ENCODE peak calls at places on chromosomes 13 and 19, in four cellular contexts. M is H1, U is GM12878, W is K562. A is an unnamed sample.

GRCh38 chr19:29715695-29716581 is 877 bp upstream of the C19orf12 start:
- DNase-seq in M (no peak), U (no peak), W (no peak), A (no peak)

GRCh38 chr13:60727140-60727539 is 330.1 kb downstream of the TDRD3 start:
- DNase-seq in M (no peak), U (no peak), W (no peak), A (no peak)

GRCh38 chr13:26486550-26486949 is 70.9 kb upstream of the WASF3 start:
- DNase-seq in M (no peak), W (no peak), U (no peak), A (no peak)

GRCh38 chr13:49499889-49500660 is 4.3 kb downstream of the PHF11 start:
- DNase-seq in M (no peak), U (no peak), W (no peak), A (no peak)

GRCh38 chr13:50079278-50080157 is 64.3 kb downstream of the KCNRG start:
- DNase-seq in M (no peak), U (no peak), W (no peak), A (no peak)

GRCh38 chr19:31502536-31503170 is 153.4 kb upstream of the TSHZ3 start:
- DNase-seq in U (no peak), M (no peak), W (no peak), A (no peak)

GRCh38 chr13:109151255-109151654 is 521.8 kb downstream of the MYO16 start:
- DNase-seq in M (no peak), U (no peak), W (no peak), A (no peak)

GRCh38 chr19:19137556-19138109 is 645 bp downstream of the TMEM161A start:
- DNase-seq in W (peak; percentile 31), M (no peak), U (no peak), A (no peak)

GRCh38 chr13:114281351-114282142 is at the start of gene UPF3A:
- DNase-seq in M (peak; percentile 63), U (peak; percentile 62), W (peak; percentile 90), A (peak; percentile 73)
- TF ChIP-seq POLR2A in M (peak; percentile 94), U (peak; percentile 97), W (peak; percentile 72), A (peak; percentile 93)

GRCh38 chr13:113417008-113417735 is 36.1 kb downstream of the ADPRHL1 start:
- DNase-seq in M (no peak), U (no peak), W (no peak), A (no peak)
- TF ChIP-seq TAF1 in M (no peak), U (no peak), W (no peak), A (no peak)

GRCh38 chr13:99501135-99501951 is at the start of gene TM9SF2:
- DNase-seq in W (peak; percentile 84), U (peak; percentile 90), M (peak; percentile 93), A (peak; percentile 77)
- TF ChIP-seq POLR2A in W (peak; percentile 80), U (peak; percentile 77), M (peak; percentile 59), A (no peak)

GRCh38 chr13:99313473-99313872 is 6.3 kb upstream of the GPR183 start:
- DNase-seq in U (no peak), W (no peak), M (no peak), A (no peak)
- TF ChIP-seq TAF1 in U (no peak), W (no peak), M (no peak), A (no peak)

DNA sequence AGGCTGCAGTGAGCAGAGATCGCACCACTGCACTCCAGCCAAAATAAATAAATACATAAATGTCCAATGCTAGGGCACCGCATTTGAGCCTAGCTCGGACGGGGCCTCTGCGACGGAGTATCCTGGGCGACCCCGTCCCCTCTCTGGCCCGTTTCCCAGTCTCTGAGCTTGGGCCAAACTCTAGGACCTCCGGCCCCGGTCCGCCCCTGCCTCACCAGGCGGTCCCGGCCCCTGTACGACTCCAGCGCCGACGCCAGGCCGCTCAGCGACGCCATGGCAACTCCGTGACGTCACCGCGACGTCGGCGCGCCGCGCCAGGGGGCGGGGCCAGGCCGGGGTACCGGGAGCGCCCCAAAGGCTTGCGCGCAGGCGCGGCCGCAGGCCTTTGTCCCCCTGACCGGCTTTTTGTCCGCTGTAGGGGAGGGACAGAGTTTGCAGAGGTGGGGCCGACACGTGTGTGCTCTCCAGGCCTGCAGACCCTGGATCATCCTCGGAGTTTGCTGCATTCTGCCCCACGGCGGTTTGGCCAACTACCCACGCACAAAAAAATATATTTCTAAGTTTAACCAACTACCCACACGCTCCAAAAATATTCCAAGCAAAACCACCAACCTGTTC is at the start of gene PEX11G:
- DNase-seq in U (peak; percentile 36), M (peak; percentile 80), W (peak; percentile 99), A (peak; percentile 99)
- TF ChIP-seq POLR2A in U (peak; percentile 76), M (peak; percentile 79), W (peak; percentile 78), A (peak; percentile 68)

DNA sequence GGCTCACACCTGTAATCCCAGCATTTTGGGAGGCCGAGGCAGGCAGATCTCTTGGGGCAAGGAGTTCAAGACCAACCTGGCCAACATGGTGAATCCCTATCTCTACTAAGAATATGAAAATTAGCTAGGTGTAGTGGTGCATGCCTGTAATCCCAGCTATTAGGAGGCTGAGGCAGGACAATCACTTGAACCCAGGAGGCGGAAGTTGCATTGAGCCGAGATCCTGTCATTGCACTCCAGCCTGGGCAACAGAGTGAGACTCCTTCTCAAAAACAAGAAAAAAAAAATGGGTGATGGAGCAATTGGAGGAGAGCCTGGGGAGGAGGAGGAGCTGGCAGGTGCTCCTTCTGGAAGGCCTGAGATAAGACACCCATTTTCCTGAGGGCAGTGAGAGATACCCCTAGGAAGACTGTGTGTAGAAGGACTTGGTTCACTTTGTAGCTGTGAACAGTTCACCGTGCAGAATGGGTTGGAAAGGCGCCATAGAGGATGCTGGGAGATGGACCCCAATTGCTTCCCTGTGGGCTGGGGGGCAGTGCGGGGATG is 8.7 kb upstream of the CARM1 start:
- DNase-seq in W (peak; percentile 42), U (no peak), M (no peak), A (no peak)
- TF ChIP-seq TAF1 in W (no peak), U (no peak), M (no peak), A (no peak)